ENCODE peak calls at places on chromosomes 11 and 22, in ten cellular contexts. One of them, this sample, is unnamed.

GRCh38 chr22:43398246-43398645 is 13.6 kb upstream of the MPPED1 start:
- DNase-seq in A549: no peak
- DNase-seq in sigmoid colon: no peak
- DNase-seq in left ventricle myocardium inferior: no peak
- DNase-seq in activated CD8-positive, alpha-beta memory T cell treated with anti-CD3 and anti-CD28 coated beads for 4 hours: no peak
- DNase-seq in stimulated activated CD4-positive, alpha-beta T cell treated with anti-CD3 and anti-CD28 coated beads, Interleukin-15, amount 100 ng/mL, for 1 hour: no peak
- DNase-seq in cardiac muscle cell: no peak
- DNase-seq in hypothalamus: no peak
- DNase-seq in AG08395: no peak
- DNase-seq in progenitor cell of endocrine pancreas: no peak
- DNase-seq in this sample: no peak

GRCh38 chr22:49331878-49332277 is 495.8 kb downstream of the BRD1 start:
- DNase-seq in progenitor cell of endocrine pancreas: peak
- DNase-seq in activated CD8-positive, alpha-beta memory T cell treated with anti-CD3 and anti-CD28 coated beads for 4 hours: no peak
- DNase-seq in AG08395: no peak
- DNase-seq in stimulated activated CD4-positive, alpha-beta T cell treated with anti-CD3 and anti-CD28 coated beads, Interleukin-15, amount 100 ng/mL, for 1 hour: no peak
- DNase-seq in hypothalamus: no peak
- DNase-seq in A549: no peak
- DNase-seq in cardiac muscle cell: no peak
- DNase-seq in sigmoid colon: no peak
- DNase-seq in left ventricle myocardium inferior: no peak
- DNase-seq in this sample: no peak

GRCh38 chr11:65366340-65366773 is 11.8 kb downstream of the TIGD3 start:
- DNase-seq in A549: peak
- DNase-seq in left ventricle myocardium inferior: no peak
- DNase-seq in activated CD8-positive, alpha-beta memory T cell treated with anti-CD3 and anti-CD28 coated beads for 4 hours: no peak
- DNase-seq in AG08395: peak
- DNase-seq in progenitor cell of endocrine pancreas: no peak
- DNase-seq in sigmoid colon: no peak
- DNase-seq in hypothalamus: no peak
- DNase-seq in stimulated activated CD4-positive, alpha-beta T cell treated with anti-CD3 and anti-CD28 coated beads, Interleukin-15, amount 100 ng/mL, for 1 hour: no peak
- DNase-seq in cardiac muscle cell: peak
- DNase-seq in this sample: peak

GRCh38 chr11:109511598-109511997 is 89.6 kb downstream of the C11orf87 start:
- DNase-seq in progenitor cell of endocrine pancreas: no peak
- DNase-seq in hypothalamus: no peak
- DNase-seq in left ventricle myocardium inferior: no peak
- DNase-seq in activated CD8-positive, alpha-beta memory T cell treated with anti-CD3 and anti-CD28 coated beads for 4 hours: no peak
- DNase-seq in sigmoid colon: no peak
- DNase-seq in stimulated activated CD4-positive, alpha-beta T cell treated with anti-CD3 and anti-CD28 coated beads, Interleukin-15, amount 100 ng/mL, for 1 hour: no peak
- DNase-seq in cardiac muscle cell: no peak
- DNase-seq in A549: no peak
- DNase-seq in AG08395: no peak
- DNase-seq in this sample: no peak

GRCh38 chr11:37409124-37409523 is 811.1 kb upstream of the RAG2 start:
- DNase-seq in activated CD8-positive, alpha-beta memory T cell treated with anti-CD3 and anti-CD28 coated beads for 4 hours: no peak
- DNase-seq in left ventricle myocardium inferior: no peak
- DNase-seq in progenitor cell of endocrine pancreas: no peak
- DNase-seq in A549: no peak
- DNase-seq in cardiac muscle cell: no peak
- DNase-seq in stimulated activated CD4-positive, alpha-beta T cell treated with anti-CD3 and anti-CD28 coated beads, Interleukin-15, amount 100 ng/mL, for 1 hour: no peak
- DNase-seq in sigmoid colon: no peak
- DNase-seq in AG08395: no peak
- DNase-seq in hypothalamus: no peak
- DNase-seq in this sample: no peak

GRCh38 chr22:22395230-22395629 is 113.3 kb downstream of the ZNF280B start:
- DNase-seq in AG08395: no peak
- DNase-seq in stimulated activated CD4-positive, alpha-beta T cell treated with anti-CD3 and anti-CD28 coated beads, Interleukin-15, amount 100 ng/mL, for 1 hour: no peak
- DNase-seq in activated CD8-positive, alpha-beta memory T cell treated with anti-CD3 and anti-CD28 coated beads for 4 hours: no peak
- DNase-seq in A549: no peak
- DNase-seq in progenitor cell of endocrine pancreas: no peak
- DNase-seq in cardiac muscle cell: no peak
- DNase-seq in hypothalamus: no peak
- DNase-seq in sigmoid colon: no peak
- DNase-seq in left ventricle myocardium inferior: no peak
- DNase-seq in this sample: no peak

GRCh38 chr11:8098361-8098760 is 17.4 kb downstream of the TUB start:
- DNase-seq in A549: no peak
- DNase-seq in left ventricle myocardium inferior: no peak
- DNase-seq in activated CD8-positive, alpha-beta memory T cell treated with anti-CD3 and anti-CD28 coated beads for 4 hours: no peak
- DNase-seq in sigmoid colon: peak
- DNase-seq in stimulated activated CD4-positive, alpha-beta T cell treated with anti-CD3 and anti-CD28 coated beads, Interleukin-15, amount 100 ng/mL, for 1 hour: no peak
- DNase-seq in progenitor cell of endocrine pancreas: no peak
- DNase-seq in AG08395: peak
- DNase-seq in hypothalamus: no peak
- DNase-seq in cardiac muscle cell: no peak
- DNase-seq in this sample: no peak

GRCh38 chr11:26974068-26974790 is 19.7 kb upstream of the FIBIN start:
- DNase-seq in cardiac muscle cell: no peak
- DNase-seq in AG08395: peak
- DNase-seq in activated CD8-positive, alpha-beta memory T cell treated with anti-CD3 and anti-CD28 coated beads for 4 hours: no peak
- DNase-seq in sigmoid colon: no peak
- DNase-seq in hypothalamus: no peak
- DNase-seq in left ventricle myocardium inferior: no peak
- DNase-seq in A549: no peak
- DNase-seq in progenitor cell of endocrine pancreas: no peak
- DNase-seq in stimulated activated CD4-positive, alpha-beta T cell treated with anti-CD3 and anti-CD28 coated beads, Interleukin-15, amount 100 ng/mL, for 1 hour: no peak
- DNase-seq in this sample: no peak

GRCh38 chr11:132408877-132409276 is 1038.5 kb downstream of the NTM start:
- DNase-seq in activated CD8-positive, alpha-beta memory T cell treated with anti-CD3 and anti-CD28 coated beads for 4 hours: no peak
- DNase-seq in A549: no peak
- DNase-seq in hypothalamus: no peak
- DNase-seq in progenitor cell of endocrine pancreas: no peak
- DNase-seq in left ventricle myocardium inferior: no peak
- DNase-seq in AG08395: no peak
- DNase-seq in stimulated activated CD4-positive, alpha-beta T cell treated with anti-CD3 and anti-CD28 coated beads, Interleukin-15, amount 100 ng/mL, for 1 hour: no peak
- DNase-seq in sigmoid colon: no peak
- DNase-seq in cardiac muscle cell: no peak
- DNase-seq in this sample: no peak

GRCh38 chr11:74592441-74593362 is at the start of gene POLD3:
- DNase-seq in sigmoid colon: peak
- DNase-seq in cardiac muscle cell: peak
- DNase-seq in left ventricle myocardium inferior: peak
- DNase-seq in A549: peak
- DNase-seq in stimulated activated CD4-positive, alpha-beta T cell treated with anti-CD3 and anti-CD28 coated beads, Interleukin-15, amount 100 ng/mL, for 1 hour: peak
- DNase-seq in hypothalamus: peak
- DNase-seq in progenitor cell of endocrine pancreas: peak
- DNase-seq in activated CD8-positive, alpha-beta memory T cell treated with anti-CD3 and anti-CD28 coated beads for 4 hours: peak
- DNase-seq in AG08395: peak
- DNase-seq in this sample: peak

GRCh38 chr11:133719532-133720235 is 125.6 kb downstream of the SPATA19 start:
- DNase-seq in left ventricle myocardium inferior: no peak
- DNase-seq in progenitor cell of endocrine pancreas: no peak
- DNase-seq in A549: no peak
- DNase-seq in cardiac muscle cell: no peak
- DNase-seq in stimulated activated CD4-positive, alpha-beta T cell treated with anti-CD3 and anti-CD28 coated beads, Interleukin-15, amount 100 ng/mL, for 1 hour: no peak
- DNase-seq in AG08395: no peak
- DNase-seq in activated CD8-positive, alpha-beta memory T cell treated with anti-CD3 and anti-CD28 coated beads for 4 hours: no peak
- DNase-seq in sigmoid colon: no peak
- DNase-seq in hypothalamus: no peak
- DNase-seq in this sample: no peak

GRCh38 chr11:6319879-6320410 is 356 bp downstream of the CAVIN3 start:
- DNase-seq in progenitor cell of endocrine pancreas: peak
- DNase-seq in left ventricle myocardium inferior: peak
- DNase-seq in AG08395: peak
- DNase-seq in activated CD8-positive, alpha-beta memory T cell treated with anti-CD3 and anti-CD28 coated beads for 4 hours: no peak
- DNase-seq in sigmoid colon: peak
- DNase-seq in A549: peak
- DNase-seq in cardiac muscle cell: peak
- DNase-seq in hypothalamus: no peak
- DNase-seq in stimulated activated CD4-positive, alpha-beta T cell treated with anti-CD3 and anti-CD28 coated beads, Interleukin-15, amount 100 ng/mL, for 1 hour: no peak
- DNase-seq in this sample: no peak

GRCh38 chr11:19867064-19867463 is 154.4 kb downstream of the NAV2 start:
- DNase-seq in hypothalamus: no peak
- DNase-seq in A549: no peak
- DNase-seq in progenitor cell of endocrine pancreas: no peak
- DNase-seq in cardiac muscle cell: no peak
- DNase-seq in activated CD8-positive, alpha-beta memory T cell treated with anti-CD3 and anti-CD28 coated beads for 4 hours: no peak
- DNase-seq in left ventricle myocardium inferior: no peak
- DNase-seq in AG08395: no peak
- DNase-seq in stimulated activated CD4-positive, alpha-beta T cell treated with anti-CD3 and anti-CD28 coated beads, Interleukin-15, amount 100 ng/mL, for 1 hour: no peak
- DNase-seq in sigmoid colon: no peak
- DNase-seq in this sample: no peak

GRCh38 chr22:47067331-47067890 is 305.0 kb downstream of the TBC1D22A start:
- DNase-seq in hypothalamus: no peak
- DNase-seq in left ventricle myocardium inferior: peak
- DNase-seq in A549: no peak
- DNase-seq in AG08395: no peak
- DNase-seq in stimulated activated CD4-positive, alpha-beta T cell treated with anti-CD3 and anti-CD28 coated beads, Interleukin-15, amount 100 ng/mL, for 1 hour: no peak
- DNase-seq in activated CD8-positive, alpha-beta memory T cell treated with anti-CD3 and anti-CD28 coated beads for 4 hours: no peak
- DNase-seq in cardiac muscle cell: no peak
- DNase-seq in progenitor cell of endocrine pancreas: no peak
- DNase-seq in sigmoid colon: no peak
- DNase-seq in this sample: no peak

GRCh38 chr11:123577081-123577598 is 77.3 kb downstream of the SCN3B start:
- DNase-seq in AG08395: peak
- DNase-seq in progenitor cell of endocrine pancreas: peak
- DNase-seq in sigmoid colon: no peak
- DNase-seq in activated CD8-positive, alpha-beta memory T cell treated with anti-CD3 and anti-CD28 coated beads for 4 hours: peak
- DNase-seq in cardiac muscle cell: peak
- DNase-seq in stimulated activated CD4-positive, alpha-beta T cell treated with anti-CD3 and anti-CD28 coated beads, Interleukin-15, amount 100 ng/mL, for 1 hour: peak
- DNase-seq in left ventricle myocardium inferior: peak
- DNase-seq in A549: peak
- DNase-seq in hypothalamus: peak
- DNase-seq in this sample: peak

GRCh38 chr11:17861036-17861755 is 126.6 kb downstream of the KCNC1 start:
- DNase-seq in A549: no peak
- DNase-seq in stimulated activated CD4-positive, alpha-beta T cell treated with anti-CD3 and anti-CD28 coated beads, Interleukin-15, amount 100 ng/mL, for 1 hour: no peak
- DNase-seq in hypothalamus: no peak
- DNase-seq in activated CD8-positive, alpha-beta memory T cell treated with anti-CD3 and anti-CD28 coated beads for 4 hours: no peak
- DNase-seq in sigmoid colon: no peak
- DNase-seq in progenitor cell of endocrine pancreas: no peak
- DNase-seq in left ventricle myocardium inferior: no peak
- DNase-seq in cardiac muscle cell: no peak
- DNase-seq in AG08395: no peak
- DNase-seq in this sample: no peak

GRCh38 chr11:109085708-109086373 is 336.1 kb upstream of the C11orf87 start:
- DNase-seq in AG08395: peak
- DNase-seq in cardiac muscle cell: no peak
- DNase-seq in A549: no peak
- DNase-seq in progenitor cell of endocrine pancreas: no peak
- DNase-seq in stimulated activated CD4-positive, alpha-beta T cell treated with anti-CD3 and anti-CD28 coated beads, Interleukin-15, amount 100 ng/mL, for 1 hour: no peak
- DNase-seq in sigmoid colon: no peak
- DNase-seq in left ventricle myocardium inferior: peak
- DNase-seq in hypothalamus: no peak
- DNase-seq in activated CD8-positive, alpha-beta memory T cell treated with anti-CD3 and anti-CD28 coated beads for 4 hours: no peak
- DNase-seq in this sample: no peak

GRCh38 chr11:119078675-119079420 is 5.8 kb upstream of the HMBS start:
- DNase-seq in A549: no peak
- DNase-seq in activated CD8-positive, alpha-beta memory T cell treated with anti-CD3 and anti-CD28 coated beads for 4 hours: no peak
- DNase-seq in hypothalamus: no peak
- DNase-seq in sigmoid colon: no peak
- DNase-seq in AG08395: no peak
- DNase-seq in stimulated activated CD4-positive, alpha-beta T cell treated with anti-CD3 and anti-CD28 coated beads, Interleukin-15, amount 100 ng/mL, for 1 hour: no peak
- DNase-seq in cardiac muscle cell: no peak
- DNase-seq in left ventricle myocardium inferior: no peak
- DNase-seq in progenitor cell of endocrine pancreas: no peak
- DNase-seq in this sample: no peak

GRCh38 chr11:113546757-113547507 is 71.7 kb upstream of the DRD2 start:
- DNase-seq in AG08395: peak
- DNase-seq in hypothalamus: no peak
- DNase-seq in progenitor cell of endocrine pancreas: no peak
- DNase-seq in activated CD8-positive, alpha-beta memory T cell treated with anti-CD3 and anti-CD28 coated beads for 4 hours: no peak
- DNase-seq in left ventricle myocardium inferior: no peak
- DNase-seq in cardiac muscle cell: no peak
- DNase-seq in sigmoid colon: no peak
- DNase-seq in stimulated activated CD4-positive, alpha-beta T cell treated with anti-CD3 and anti-CD28 coated beads, Interleukin-15, amount 100 ng/mL, for 1 hour: no peak
- DNase-seq in A549: no peak
- DNase-seq in this sample: no peak

GRCh38 chr11:62005231-62005661 is 37.8 kb upstream of the FTH1 start:
- DNase-seq in progenitor cell of endocrine pancreas: no peak
- DNase-seq in AG08395: peak
- DNase-seq in A549: no peak
- DNase-seq in hypothalamus: peak
- DNase-seq in sigmoid colon: no peak
- DNase-seq in stimulated activated CD4-positive, alpha-beta T cell treated with anti-CD3 and anti-CD28 coated beads, Interleukin-15, amount 100 ng/mL, for 1 hour: no peak
- DNase-seq in left ventricle myocardium inferior: no peak
- DNase-seq in activated CD8-positive, alpha-beta memory T cell treated with anti-CD3 and anti-CD28 coated beads for 4 hours: no peak
- DNase-seq in cardiac muscle cell: no peak
- DNase-seq in this sample: no peak

GRCh38 chr11:10109836-10110235 is 184.2 kb downstream of the SBF2 start:
- DNase-seq in cardiac muscle cell: no peak
- DNase-seq in progenitor cell of endocrine pancreas: no peak
- DNase-seq in sigmoid colon: no peak
- DNase-seq in A549: no peak
- DNase-seq in left ventricle myocardium inferior: no peak
- DNase-seq in AG08395: peak
- DNase-seq in hypothalamus: no peak
- DNase-seq in activated CD8-positive, alpha-beta memory T cell treated with anti-CD3 and anti-CD28 coated beads for 4 hours: no peak
- DNase-seq in stimulated activated CD4-positive, alpha-beta T cell treated with anti-CD3 and anti-CD28 coated beads, Interleukin-15, amount 100 ng/mL, for 1 hour: no peak
- DNase-seq in this sample: no peak

GRCh38 chr11:104738918-104739317 is 159.3 kb downstream of the CASP12 start:
- DNase-seq in stimulated activated CD4-positive, alpha-beta T cell treated with anti-CD3 and anti-CD28 coated beads, Interleukin-15, amount 100 ng/mL, for 1 hour: no peak
- DNase-seq in hypothalamus: no peak
- DNase-seq in left ventricle myocardium inferior: no peak
- DNase-seq in AG08395: no peak
- DNase-seq in progenitor cell of endocrine pancreas: no peak
- DNase-seq in A549: no peak
- DNase-seq in cardiac muscle cell: no peak
- DNase-seq in sigmoid colon: no peak
- DNase-seq in activated CD8-positive, alpha-beta memory T cell treated with anti-CD3 and anti-CD28 coated beads for 4 hours: no peak
- DNase-seq in this sample: no peak

GRCh38 chr22:24697141-24697540 is 77.4 kb downstream of the PIWIL3 start:
- DNase-seq in A549: no peak
- DNase-seq in sigmoid colon: no peak
- DNase-seq in progenitor cell of endocrine pancreas: no peak
- DNase-seq in activated CD8-positive, alpha-beta memory T cell treated with anti-CD3 and anti-CD28 coated beads for 4 hours: no peak
- DNase-seq in stimulated activated CD4-positive, alpha-beta T cell treated with anti-CD3 and anti-CD28 coated beads, Interleukin-15, amount 100 ng/mL, for 1 hour: no peak
- DNase-seq in hypothalamus: no peak
- DNase-seq in cardiac muscle cell: no peak
- DNase-seq in AG08395: no peak
- DNase-seq in left ventricle myocardium inferior: no peak
- DNase-seq in this sample: no peak

GRCh38 chr11:13939952-13940610 is 22.4 kb upstream of the SPON1 start:
- DNase-seq in AG08395: peak
- DNase-seq in cardiac muscle cell: no peak
- DNase-seq in activated CD8-positive, alpha-beta memory T cell treated with anti-CD3 and anti-CD28 coated beads for 4 hours: no peak
- DNase-seq in progenitor cell of endocrine pancreas: no peak
- DNase-seq in sigmoid colon: no peak
- DNase-seq in A549: peak
- DNase-seq in stimulated activated CD4-positive, alpha-beta T cell treated with anti-CD3 and anti-CD28 coated beads, Interleukin-15, amount 100 ng/mL, for 1 hour: no peak
- DNase-seq in left ventricle myocardium inferior: no peak
- DNase-seq in hypothalamus: no peak
- DNase-seq in this sample: no peak

GRCh38 chr22:44587004-44587793 is 89.2 kb upstream of the RTL6 start:
- DNase-seq in AG08395: no peak
- DNase-seq in left ventricle myocardium inferior: peak
- DNase-seq in A549: peak
- DNase-seq in hypothalamus: no peak
- DNase-seq in activated CD8-positive, alpha-beta memory T cell treated with anti-CD3 and anti-CD28 coated beads for 4 hours: no peak
- DNase-seq in progenitor cell of endocrine pancreas: no peak
- DNase-seq in cardiac muscle cell: no peak
- DNase-seq in stimulated activated CD4-positive, alpha-beta T cell treated with anti-CD3 and anti-CD28 coated beads, Interleukin-15, amount 100 ng/mL, for 1 hour: no peak
- DNase-seq in sigmoid colon: peak
- DNase-seq in this sample: no peak

GRCh38 chr11:66068923-66069714 is 953 bp upstream of the PACS1 start:
- DNase-seq in progenitor cell of endocrine pancreas: no peak
- DNase-seq in cardiac muscle cell: peak
- DNase-seq in stimulated activated CD4-positive, alpha-beta T cell treated with anti-CD3 and anti-CD28 coated beads, Interleukin-15, amount 100 ng/mL, for 1 hour: no peak
- DNase-seq in A549: peak
- DNase-seq in AG08395: peak
- DNase-seq in hypothalamus: peak
- DNase-seq in left ventricle myocardium inferior: peak
- DNase-seq in sigmoid colon: no peak
- DNase-seq in activated CD8-positive, alpha-beta memory T cell treated with anti-CD3 and anti-CD28 coated beads for 4 hours: no peak
- DNase-seq in this sample: peak

GRCh38 chr11:15157181-15157580 is 42.5 kb downstream of the INSC start:
- DNase-seq in AG08395: peak
- DNase-seq in activated CD8-positive, alpha-beta memory T cell treated with anti-CD3 and anti-CD28 coated beads for 4 hours: no peak
- DNase-seq in A549: no peak
- DNase-seq in progenitor cell of endocrine pancreas: no peak
- DNase-seq in left ventricle myocardium inferior: no peak
- DNase-seq in cardiac muscle cell: no peak
- DNase-seq in stimulated activated CD4-positive, alpha-beta T cell treated with anti-CD3 and anti-CD28 coated beads, Interleukin-15, amount 100 ng/mL, for 1 hour: no peak
- DNase-seq in hypothalamus: no peak
- DNase-seq in sigmoid colon: no peak
- DNase-seq in this sample: no peak